ENCODE peak calls at places on chromosome 10, in four cellular contexts. O is psoas muscle, C is ovary, G is small intestine. R is an unnamed sample. For H3K4me1 and H3K36me3, the result is how much of the 10 kb centered on the place peaks cover.

GRCh38 chr10:62638062-62638477 is 166.4 kb upstream of the ADO start:
- DNase-seq in O (no peak), C (no peak), G (peak), R (no peak)

GRCh38 chr10:6514844-6515780 is 65.0 kb downstream of the PRKCQ start:
- DNase-seq in O (no peak), C (no peak), G (no peak), R (no peak)

GRCh38 chr10:34698979-34699378 is 116.1 kb downstream of the PARD3 start:
- DNase-seq in O (no peak), C (no peak), G (no peak), R (no peak)

GRCh38 chr10:95860486-95861040 is 47.2 kb upstream of the CC2D2B start:
- DNase-seq in O (no peak), C (no peak), G (no peak), R (no peak)

GRCh38 chr10:45198596-45199379 is 116.6 kb downstream of the OR13A1 start:
- DNase-seq in O (no peak), C (no peak), G (no peak), R (no peak)

GRCh38 chr10:127549009-127549408 is at the start of gene NPS:
- DNase-seq in O (no peak), C (no peak), G (no peak), R (no peak)

GRCh38 chr10:2079603-2080078 is 342.3 kb upstream of the ADARB2 start:
- DNase-seq in O (no peak), C (no peak), G (peak), R (no peak)

GRCh38 chr10:122413325-122413724 is 38.8 kb downstream of the PLEKHA1 start:
- DNase-seq in O (no peak), C (no peak), G (no peak), R (no peak)

GRCh38 chr10:1643161-1643910 is 94.0 kb downstream of the ADARB2 start:
- DNase-seq in O (no peak), C (no peak), G (no peak), R (no peak)

GRCh38 chr10:110841767-110842267 is 29.9 kb upstream of the PDCD4 start:
- DNase-seq in O (no peak), C (no peak), G (no peak), R (no peak)

GRCh38 chr10:72116372-72116771 is 28.0 kb upstream of the SPOCK2 start:
- DNase-seq in O (no peak), C (no peak), G (no peak), R (no peak)

GRCh38 chr10:117710181-117710798 is 167.7 kb downstream of the EMX2 start:
- DNase-seq in O (no peak), C (no peak), G (no peak), R (no peak)

GRCh38 chr10:86670290-86670811 is 2.0 kb downstream of the LDB3 start:
- DNase-seq in O (peak), C (no peak), G (no peak), R (no peak)

GRCh38 chr10:130061760-130062159 is 48.9 kb downstream of the C10orf143 start:
- DNase-seq in O (no peak), C (no peak), G (no peak), R (no peak)
- H3K4me1 ChIP-seq in O (under half), C (under half), G (under half), R (under half)

GRCh38 chr10:126073606-126074005 is 177.2 kb downstream of the FANK1 start:
- DNase-seq in O (no peak), C (no peak), G (no peak), R (no peak)
- H3K36me3 ChIP-seq in O (under half), C (under half), G (under half), R (under half)

GRCh38 chr10:114346176-114347031 is 57.9 kb downstream of the AFAP1L2 start:
- DNase-seq in O (no peak), C (peak), G (no peak), R (no peak)
- H3K4me1 ChIP-seq in O (under half), C (half or more), G (under half), R (under half)

GRCh38 chr10:48981310-48981907 is 41.8 kb upstream of the LRRC18 start:
- DNase-seq in O (peak), C (peak), G (peak), R (peak)

GRCh38 chr10:48978318-48978717 is 38.7 kb upstream of the LRRC18 start:
- DNase-seq in O (no peak), C (no peak), G (no peak), R (no peak)

GRCh38 chr10:48974757-48975156 is 35.1 kb upstream of the LRRC18 start:
- DNase-seq in O (no peak), C (no peak), G (no peak), R (no peak)

GRCh38 chr10:48973065-48973464 is 33.4 kb upstream of the LRRC18 start:
- DNase-seq in O (no peak), C (no peak), G (no peak), R (no peak)

GRCh38 chr10:48976208-48976607 is 36.6 kb upstream of the LRRC18 start:
- DNase-seq in O (no peak), C (peak), G (peak), R (no peak)
- H3K36me3 ChIP-seq in O (under half), C (under half), G (under half), R (under half)

GRCh38 chr10:75236178-75236825 is 545 bp upstream of the COMTD1 start:
- DNase-seq in O (no peak), C (no peak), G (no peak), R (no peak)

GRCh38 chr10:75233444-75234016 is 2.2 kb downstream of the COMTD1 start:
- DNase-seq in O (no peak), C (peak), G (no peak), R (no peak)

GRCh38 chr10:75235375-75236177 is at the start of gene COMTD1:
- DNase-seq in O (peak), C (peak), G (peak), R (peak)

GRCh38 chr10:75234683-75235374 is 928 bp downstream of the COMTD1 start:
- DNase-seq in O (peak), C (peak), G (no peak), R (no peak)

DNA sequence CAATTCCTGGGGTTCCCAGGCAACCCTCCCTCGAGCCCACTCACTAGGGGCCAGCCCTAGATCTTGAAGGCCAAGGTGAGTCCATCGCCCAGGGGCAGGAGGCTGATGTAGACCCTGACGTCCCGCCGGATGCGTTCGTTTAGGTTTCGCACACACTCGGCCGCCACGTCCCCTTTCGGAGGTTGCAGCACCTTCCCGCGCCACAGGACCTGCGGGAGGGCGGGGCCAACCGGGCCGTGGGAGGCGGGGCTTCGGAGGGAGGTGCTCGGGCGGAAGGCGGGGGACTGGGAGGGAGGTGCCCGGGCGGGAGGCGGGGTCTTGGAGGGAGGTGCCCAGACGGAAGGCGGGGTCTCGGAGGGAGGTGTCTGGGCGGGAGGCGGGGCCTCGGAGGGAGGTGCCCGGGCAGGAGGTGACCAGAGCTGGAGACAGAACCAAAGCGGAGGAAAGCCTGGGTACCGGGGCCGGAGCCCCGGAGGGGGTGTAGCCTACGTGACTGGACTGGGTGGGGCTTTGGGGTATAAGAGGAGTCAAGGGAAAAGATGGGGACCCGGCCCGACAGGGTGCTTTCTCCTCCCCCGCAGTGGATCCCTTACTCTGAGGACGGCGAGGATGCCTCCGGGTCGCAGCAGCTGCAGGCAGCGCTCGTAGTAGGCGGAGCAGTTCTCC is 1.6 kb downstream of the COMTD1 start:
- DNase-seq in O (peak), C (peak), G (peak), R (peak)
- H3K4me1 ChIP-seq in O (under half), C (under half), G (under half), R (under half)

DNA sequence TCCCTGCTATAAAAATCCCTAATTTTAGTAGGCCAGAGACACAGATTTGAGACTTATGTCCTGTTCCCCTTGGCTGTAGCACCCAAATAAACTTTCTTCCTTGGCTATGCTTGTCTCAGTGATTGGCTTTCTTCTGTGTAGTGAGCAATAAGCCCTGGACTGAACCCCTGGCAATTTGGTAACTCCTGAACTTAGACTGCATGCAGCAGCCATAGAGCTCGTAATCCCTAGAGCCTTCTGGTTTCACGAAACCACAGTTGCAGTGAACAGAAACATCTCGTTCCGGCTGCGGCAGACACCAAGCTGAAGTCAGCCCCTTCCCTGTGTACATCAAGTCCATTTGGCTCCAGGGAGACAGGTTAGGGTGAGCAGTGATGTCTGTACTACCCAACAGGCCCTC is 172.2 kb downstream of the LYZL1 start:
- DNase-seq in O (no peak), C (no peak), G (no peak), R (no peak)
- H3K36me3 ChIP-seq in O (under half), C (under half), G (under half), R (under half)

GRCh38 chr10:60572511-60573194 is 183.0 kb upstream of the ANK3 start:
- DNase-seq in O (no peak), C (peak), G (peak), R (no peak)

GRCh38 chr10:60576130-60577069 is 186.7 kb upstream of the ANK3 start:
- DNase-seq in O (no peak), C (no peak), G (no peak), R (no peak)

GRCh38 chr10:60573342-60573741 is 183.7 kb upstream of the ANK3 start:
- DNase-seq in O (no peak), C (no peak), G (no peak), R (no peak)

GRCh38 chr10:60574388-60574787 is 184.7 kb upstream of the ANK3 start:
- DNase-seq in O (no peak), C (no peak), G (no peak), R (no peak)

GRCh38 chr10:60575105-60575504 is 185.4 kb upstream of the ANK3 start:
- DNase-seq in O (no peak), C (no peak), G (no peak), R (no peak)
- H3K4me1 ChIP-seq in O (under half), C (under half), G (under half), R (under half)